ENCODE peak calls at places on chromosomes 7 and 10, in ten cellular contexts. P, B, X, G, M, K, V, U, H and R are unnamed samples.

GRCh38 chr10:110514848-110515247 is 17.1 kb downstream of the DUSP5 start:
- DNase-seq in M (no peak), V (no peak), G (no peak), X (no peak), K (no peak), B (no peak), H (no peak), P (no peak), U (no peak), R (no peak)

GRCh38 chr10:97356318-97356914 is 21.9 kb upstream of the FRAT2 start:
- DNase-seq in V (no peak), U (no peak), K (no peak), G (no peak), P (no peak), B (no peak), H (no peak), M (no peak), X (no peak), R (no peak)

GRCh38 chr7:80916770-80917681 is 1.8 kb downstream of the SEMA3C start:
- DNase-seq in G (peak; percentile 70), X (no peak), K (no peak), P (peak; percentile 93), V (peak; percentile 81), H (no peak), U (no peak), B (no peak), M (no peak), R (no peak)

GRCh38 chr7:5214236-5214635 is 24.2 kb downstream of the WIPI2 start:
- DNase-seq in P (no peak), U (no peak), B (no peak), X (no peak), K (no peak), V (no peak), M (no peak), G (no peak), H (no peak), R (no peak)

GRCh38 chr10:11454160-11454559 is 157.3 kb downstream of the USP6NL start:
- DNase-seq in H (no peak), K (no peak), U (no peak), X (no peak), M (no peak), B (no peak), G (no peak), V (no peak), P (no peak), R (no peak)

GRCh38 chr10:598415-599170 is 90.9 kb downstream of the DIP2C start:
- DNase-seq in U (no peak), K (no peak), V (peak; percentile 86), G (no peak), M (no peak), P (peak; percentile 97), H (no peak), B (no peak), X (no peak), R (no peak)

GRCh38 chr10:49366460-49366859 is 29.4 kb downstream of the DRGX start:
- DNase-seq in K (no peak), U (no peak), H (no peak), P (no peak), G (no peak), M (no peak), X (no peak), B (no peak), V (no peak), R (no peak)

GRCh38 chr10:110311357-110311949 is 6.7 kb upstream of the SMNDC1 start:
- DNase-seq in K (peak; percentile 37), V (peak; percentile 43), X (no peak), U (peak; percentile 46), B (peak; percentile 16), P (peak; percentile 66), H (no peak), M (no peak), G (peak; percentile 70), R (no peak)

GRCh38 chr10:3045471-3046209 is 21.7 kb upstream of the PFKP start:
- DNase-seq in M (no peak), P (peak; percentile 89), X (no peak), V (peak; percentile 33), B (no peak), G (peak; percentile 27), K (no peak), U (peak; percentile 30), H (no peak), R (no peak)

GRCh38 chr10:31647861-31648260 is 280.8 kb downstream of the ARHGAP12 start:
- DNase-seq in X (no peak), G (no peak), U (no peak), K (no peak), P (no peak), V (peak; percentile 19), H (no peak), B (no peak), M (no peak), R (no peak)

GRCh38 chr7:30149640-30150272 is 15.0 kb downstream of the MTURN start:
- DNase-seq in B (no peak), G (no peak), H (no peak), U (no peak), P (no peak), M (no peak), V (no peak), X (no peak), K (no peak), R (no peak)

GRCh38 chr7:139875821-139876241 is 46.8 kb downstream of the TBXAS1 start:
- DNase-seq in P (peak; percentile 86), H (no peak), G (no peak), M (no peak), K (no peak), B (no peak), X (no peak), U (no peak), V (no peak), R (no peak)

GRCh38 chr10:23067939-23068775 is 27.2 kb upstream of the MSRB2 start:
- DNase-seq in U (peak; percentile 82), V (peak; percentile 57), B (peak; percentile 11), X (peak; percentile 42), G (peak; percentile 71), M (peak; percentile 33), H (peak; percentile 29), P (peak; percentile 77), K (peak; percentile 56), R (peak; percentile 53)

GRCh38 chr7:12434012-12434642 is 30.5 kb upstream of the VWDE start:
- DNase-seq in P (no peak), G (no peak), K (no peak), X (no peak), H (no peak), B (no peak), V (no peak), U (no peak), M (no peak), R (no peak)

GRCh38 chr10:79045566-79046175 is 23.1 kb upstream of the ZMIZ1 start:
- DNase-seq in M (no peak), X (no peak), K (no peak), P (no peak), G (no peak), V (no peak), U (no peak), H (no peak), B (no peak), R (no peak)

GRCh38 chr10:24858244-24858907 is 94.0 kb downstream of the PRTFDC1 start:
- DNase-seq in B (no peak), P (no peak), U (no peak), X (no peak), V (peak; percentile 16), M (no peak), K (no peak), H (no peak), G (no peak), R (no peak)

GRCh38 chr7:55409474-55410225 is 44.5 kb downstream of the LANCL2 start:
- DNase-seq in P (peak; percentile 79), B (peak; percentile 33), X (no peak), G (peak; percentile 33), M (no peak), V (no peak), U (no peak), K (peak; percentile 39), H (no peak), R (no peak)

GRCh38 chr7:143415696-143416095 is 7.0 kb upstream of the EPHA1 start:
- DNase-seq in H (no peak), B (no peak), U (no peak), K (no peak), V (no peak), M (no peak), X (no peak), G (no peak), P (peak; percentile 57), R (no peak)

GRCh38 chr7:37067961-37068536 is 343.8 kb upstream of the AOAH start:
- DNase-seq in K (no peak), M (no peak), P (no peak), H (no peak), B (no peak), V (peak; percentile 44), U (no peak), G (no peak), X (no peak), R (no peak)

GRCh38 chr10:89120931-89121907 is 85.9 kb downstream of the CH25H start:
- DNase-seq in G (no peak), M (no peak), P (peak; percentile 38), U (no peak), V (no peak), B (no peak), K (no peak), X (no peak), H (no peak), R (no peak)

GRCh38 chr10:127600479-127600878 is 51.4 kb downstream of the NPS start:
- DNase-seq in M (no peak), U (no peak), H (no peak), V (peak; percentile 9), G (peak; percentile 47), B (no peak), X (no peak), K (no peak), P (peak; percentile 6), R (no peak)

GRCh38 chr7:95276114-95276513 is 48.2 kb downstream of the PON1 start:
- DNase-seq in H (no peak), G (no peak), M (no peak), X (no peak), U (no peak), V (peak; percentile 7), K (no peak), B (no peak), P (peak; percentile 54), R (no peak)

GRCh38 chr10:72099054-72099921 is 10.9 kb upstream of the SPOCK2 start:
- DNase-seq in U (no peak), M (no peak), X (no peak), V (no peak), K (no peak), P (no peak), B (no peak), H (no peak), G (no peak), R (no peak)

GRCh38 chr7:56124981-56125380 is 8.8 kb upstream of the NUPR2 start:
- DNase-seq in G (no peak), P (no peak), M (no peak), B (no peak), X (no peak), U (no peak), K (no peak), V (no peak), H (no peak), R (no peak)

GRCh38 chr7:1448958-1449357 is 10.3 kb downstream of the MICALL2 start:
- DNase-seq in H (no peak), G (no peak), K (no peak), X (no peak), M (no peak), B (no peak), P (no peak), V (no peak), U (no peak), R (no peak)

GRCh38 chr10:19658131-19658530 is 158.1 kb upstream of the PLXDC2 start:
- DNase-seq in K (no peak), U (no peak), G (no peak), P (no peak), H (no peak), B (no peak), X (no peak), M (no peak), V (no peak), R (no peak)

GRCh38 chr10:75395171-75395954 is 6.2 kb downstream of the ZNF503 start:
- DNase-seq in K (peak; percentile 72), X (no peak), P (peak; percentile 65), U (peak; percentile 32), B (no peak), V (peak; percentile 33), H (no peak), M (peak; percentile 52), G (no peak), R (peak; percentile 92)

GRCh38 chr7:4964506-4964905 is 5.5 kb upstream of the MMD2 start:
- DNase-seq in B (no peak), K (no peak), M (no peak), G (no peak), H (no peak), V (no peak), U (no peak), X (no peak), P (no peak), R (no peak)